ENCODE peak calls at places on chromosomes 1 and 21, in four cellular contexts. O is GM12878, I is K562, G is HepG2. U is an unnamed sample.

GRCh38 chr21:41641821-41642368 is 125.0 kb downstream of the RIPK4 start:
- DNase-seq in O (no peak), I (no peak), G (peak), U (no peak)

GRCh38 chr1:153796786-153797659 is 21.8 kb downstream of the SLC27A3 start:
- DNase-seq in O (no peak), I (peak), G (peak), U (peak)

GRCh38 chr1:204227996-204228785 is 14.4 kb upstream of the GOLT1A start:
- DNase-seq in O (no peak), I (no peak), G (no peak), U (no peak)

GRCh38 chr1:160062134-160062533 is 7.8 kb downstream of the KCNJ10 start:
- DNase-seq in O (no peak), I (no peak), G (no peak), U (no peak)

GRCh38 chr1:41862411-41863221 is 56.1 kb downstream of the HIVEP3 start:
- DNase-seq in O (no peak), I (no peak), G (no peak), U (no peak)

GRCh38 chr1:77039739-77040138 is 172.5 kb downstream of the ST6GALNAC5 start:
- DNase-seq in O (no peak), I (no peak), G (no peak), U (no peak)

GRCh38 chr1:172627702-172628101 is 31.2 kb upstream of the FASLG start:
- DNase-seq in O (no peak), I (no peak), G (no peak), U (no peak)

GRCh38 chr1:167579986-167580385 is 26.4 kb upstream of the CREG1 start:
- DNase-seq in O (no peak), I (no peak), G (no peak), U (no peak)

GRCh38 chr1:8721681-8722324 is 95.6 kb downstream of the RERE start:
- DNase-seq in O (no peak), I (no peak), G (no peak), U (no peak)

GRCh38 chr1:240415532-240415931 is 196.4 kb downstream of the GREM2 start:
- DNase-seq in O (no peak), I (no peak), G (no peak), U (no peak)

GRCh38 chr1:12539705-12540579 is 78.1 kb downstream of the DHRS3 start:
- DNase-seq in O (no peak), I (peak), G (peak), U (no peak)

GRCh38 chr1:109655624-109656519 is at the start of gene GSTM4:
- DNase-seq in O (peak), I (peak), G (peak), U (peak)

GRCh38 chr1:118767971-118768370 is 220.2 kb downstream of the TBX15 start:
- DNase-seq in O (no peak), I (no peak), G (no peak), U (no peak)

GRCh38 chr1:181099152-181100014 is 10.9 kb downstream of the IER5 start:
- DNase-seq in O (peak), I (no peak), G (no peak), U (no peak)

GRCh38 chr1:39491146-39491921 is at the start of gene BMP8A:
- DNase-seq in O (no peak), I (peak), G (peak), U (peak)

GRCh38 chr1:81406292-81406691 is 394.4 kb upstream of the ADGRL2 start:
- DNase-seq in O (no peak), I (no peak), G (no peak), U (no peak)

GRCh38 chr1:115925511-115925910 is 50.8 kb upstream of the SLC22A15 start:
- DNase-seq in O (no peak), I (no peak), G (no peak), U (no peak)

GRCh38 chr21:41426656-41427311 is 745 bp downstream of the MX1 start:
- DNase-seq in O (no peak), I (no peak), G (no peak), U (peak)

GRCh38 chr1:199747984-199748383 is 279.5 kb upstream of the NR5A2 start:
- DNase-seq in O (no peak), I (no peak), G (no peak), U (no peak)

GRCh38 chr1:247111259-247111635 is 7.1 kb upstream of the ZNF669 start:
- DNase-seq in O (no peak), I (peak), G (no peak), U (peak)

GRCh38 chr1:22143065-22143514 is at the start of gene WNT4:
- DNase-seq in O (no peak), I (peak), G (no peak), U (peak)

GRCh38 chr1:204983121-204983520 is 59.9 kb upstream of the CNTN2 start:
- DNase-seq in O (no peak), I (no peak), G (no peak), U (no peak)

GRCh38 chr1:28364888-28365287 is 4.7 kb upstream of the PHACTR4 start:
- DNase-seq in O (no peak), I (no peak), G (no peak), U (no peak)

GRCh38 chr21:29163381-29164115 is 33.1 kb downstream of the MAP3K7CL start:
- DNase-seq in O (no peak), I (no peak), G (no peak), U (no peak)

GRCh38 chr1:240965581-240966091 is 353.7 kb upstream of the GREM2 start:
- DNase-seq in O (no peak), I (no peak), G (no peak), U (no peak)

GRCh38 chr1:201348211-201348566 is 29.3 kb downstream of the TNNT2 start:
- DNase-seq in O (no peak), I (peak), G (peak), U (peak)

GRCh38 chr1:200558866-200559459 is 61.6 kb downstream of the KIF14 start:
- DNase-seq in O (no peak), I (no peak), G (peak), U (peak)

GRCh38 chr1:29517251-29518080 is 281.1 kb downstream of the PTPRU start:
- DNase-seq in O (no peak), I (no peak), G (no peak), U (no peak)

GRCh38 chr1:230176871-230177411 is 109.9 kb downstream of the GALNT2 start:
- DNase-seq in O (no peak), I (peak), G (no peak), U (peak)

GRCh38 chr1:179930867-179931266 is 23.7 kb upstream of the CEP350 start:
- DNase-seq in O (no peak), I (no peak), G (no peak), U (no peak)

GRCh38 chr1:32953495-32953894 is 11.1 kb downstream of the RNF19B start:
- DNase-seq in O (no peak), I (no peak), G (no peak), U (no peak)

GRCh38 chr1:29675481-29676263 is 439.4 kb downstream of the PTPRU start:
- DNase-seq in O (no peak), I (no peak), G (no peak), U (no peak)

GRCh38 chr21:32134441-32135159 is 144.2 kb downstream of the MIS18A start:
- DNase-seq in O (no peak), I (no peak), G (no peak), U (no peak)

GRCh38 chr1:20992327-20993056 is 184.2 kb downstream of the EIF4G3 start:
- DNase-seq in O (no peak), I (no peak), G (no peak), U (no peak)

GRCh38 chr1:72827285-72827684 is 544.9 kb upstream of the NEGR1 start:
- DNase-seq in O (no peak), I (no peak), G (no peak), U (no peak)

GRCh38 chr1:16187748-16188401 is 24.6 kb downstream of the ARHGEF19 start:
- DNase-seq in O (no peak), I (peak), G (peak), U (peak)

GRCh38 chr1:22309572-22309971 is 142.1 kb upstream of the ZBTB40 start:
- DNase-seq in O (no peak), I (no peak), G (no peak), U (no peak)

GRCh38 chr1:39378377-39378776 is 113.1 kb upstream of the BMP8A start:
- DNase-seq in O (no peak), I (peak), G (peak), U (no peak)

GRCh38 chr1:3564921-3565831 is 46.1 kb downstream of the MEGF6 start:
- DNase-seq in O (no peak), I (peak), G (no peak), U (peak)

DNA sequence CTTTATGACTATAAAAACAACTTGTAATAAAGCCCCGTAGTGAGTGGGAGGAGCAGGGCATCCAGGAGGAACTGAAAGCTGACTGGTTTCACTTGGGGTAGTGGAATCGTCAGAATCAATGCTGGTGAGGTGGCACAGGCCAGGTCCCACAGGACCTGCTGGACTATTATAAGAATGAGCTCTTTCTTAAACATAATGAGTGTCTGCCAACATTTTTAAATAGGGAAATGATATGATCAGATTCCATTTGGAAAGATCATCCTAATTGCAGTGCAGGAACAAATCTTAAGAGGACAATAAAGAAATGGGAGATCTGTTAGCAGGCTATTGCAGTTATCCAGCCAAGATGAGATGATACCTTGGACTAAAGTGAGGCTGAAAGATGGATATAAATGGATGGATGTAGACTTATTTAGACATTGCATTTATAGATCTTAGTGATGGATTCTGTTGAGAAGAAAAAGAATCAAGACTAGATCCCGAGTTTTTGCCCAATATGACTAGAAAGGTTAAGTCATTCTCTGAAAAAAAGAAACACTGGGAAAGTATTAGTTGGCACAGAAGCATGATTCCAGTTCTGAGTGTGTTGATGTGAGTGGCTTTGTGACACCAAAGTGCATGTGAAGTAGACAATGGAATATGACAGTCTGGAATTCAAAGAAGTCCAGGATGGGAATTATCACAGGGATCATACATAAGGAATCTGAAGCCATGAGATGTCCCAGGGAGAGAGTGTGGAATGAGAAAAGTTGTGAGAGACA is 153.3 kb upstream of the SGIP1 start:
- DNase-seq in O (peak), I (no peak), G (no peak), U (no peak)
- TF ChIP-seq NFIC in O (peak), I (no peak), G (no peak), U (peak)

DNA sequence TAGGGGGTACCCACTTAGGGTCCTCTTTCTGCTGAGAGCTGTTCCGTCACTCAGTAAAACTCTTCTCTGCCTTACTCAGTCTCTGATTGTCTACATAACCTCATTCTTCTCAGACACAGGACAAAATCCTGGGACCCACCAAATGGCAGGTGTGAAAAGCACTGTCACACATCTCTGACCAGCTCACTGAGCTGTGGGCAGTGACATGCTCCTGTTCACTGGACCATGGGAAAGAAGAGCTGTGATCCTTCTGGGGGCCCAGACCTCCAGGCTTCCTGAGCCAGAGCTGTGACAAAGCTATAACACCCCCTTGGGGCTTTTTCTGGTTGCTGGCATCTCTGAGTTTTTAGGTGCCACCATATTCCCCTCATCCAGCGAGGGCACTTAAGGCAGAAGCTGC is 115.7 kb downstream of the NTPCR start:
- DNase-seq in O (no peak), I (no peak), G (no peak), U (no peak)
- TF ChIP-seq NFIC in O (no peak), I (no peak), G (no peak), U (no peak)

DNA sequence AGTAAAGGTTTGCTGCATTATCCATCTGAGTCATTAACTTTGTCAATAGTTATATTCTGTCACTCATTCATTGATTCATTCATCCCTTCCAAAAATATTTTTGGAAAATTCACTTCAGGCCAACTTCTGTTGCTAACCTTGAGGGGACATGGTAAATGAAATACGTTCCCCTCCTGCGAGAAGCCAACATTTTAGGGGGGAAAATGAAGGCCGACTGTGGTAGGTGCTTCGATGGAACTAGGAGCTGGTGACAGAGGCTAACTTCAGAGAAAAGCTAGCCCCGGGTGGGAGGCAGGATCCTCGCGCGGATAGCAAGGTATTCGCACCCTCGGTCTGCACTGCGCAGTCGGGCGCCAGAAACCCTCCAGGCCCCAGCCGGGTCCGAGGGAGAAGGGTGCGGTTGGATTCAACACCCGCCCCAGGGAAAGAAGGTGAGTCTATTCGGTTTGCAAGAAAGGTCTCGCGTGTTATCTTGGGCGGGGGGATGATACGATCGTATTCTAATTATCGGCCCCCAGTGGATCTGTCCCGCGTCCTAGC is 646 bp upstream of the RRP15 start:
- DNase-seq in O (no peak), I (peak), G (no peak), U (peak)
- TF ChIP-seq NFIC in O (no peak), I (no peak), G (no peak), U (no peak)

GRCh38 chr1:187622545-187622944 is 793.8 kb downstream of the PLA2G4A start:
- DNase-seq in O (no peak), I (no peak), G (no peak), U (no peak)

GRCh38 chr1:187617776-187618175 is 789.0 kb downstream of the PLA2G4A start:
- DNase-seq in O (no peak), I (no peak), G (no peak), U (no peak)

GRCh38 chr1:187624812-187625542 is 796.2 kb downstream of the PLA2G4A start:
- DNase-seq in O (no peak), I (no peak), G (no peak), U (no peak)

GRCh38 chr1:187626056-187626455 is 797.3 kb downstream of the PLA2G4A start:
- DNase-seq in O (no peak), I (no peak), G (no peak), U (no peak)

GRCh38 chr1:187621961-187622360 is 793.2 kb downstream of the PLA2G4A start:
- DNase-seq in O (peak), I (no peak), G (no peak), U (no peak)
- TF ChIP-seq NFIC in O (no peak), I (no peak), G (no peak), U (no peak)